ENCODE peak calls at places on chromosomes 3 and 15, in six cellular contexts. W is choroid plexus epithelial cell, A is cardiac muscle cell, Q is astrocyte, T is K562, L is gastrocnemius medialis. X is an unnamed sample.

GRCh38 chr3:194298331-194299227 is 52.5 kb downstream of the CPN2 start:
- DNase-seq in W (no peak), A (no peak), Q (no peak), T (no peak), L (no peak), X (peak)

GRCh38 chr3:115658337-115659181 is 35.2 kb downstream of the GAP43 start:
- DNase-seq in W (peak), A (peak), Q (peak), T (peak), L (peak), X (peak)

GRCh38 chr15:85097706-85098105 is 116.0 kb downstream of the PDE8A start:
- DNase-seq in W (peak), A (no peak), Q (peak), T (no peak), L (no peak), X (no peak)

GRCh38 chr3:113736548-113737089 is 9.4 kb downstream of the NAA50 start:
- DNase-seq in W (peak), A (peak), Q (peak), T (peak), L (no peak), X (no peak)

GRCh38 chr3:124248471-124249028 is 256.6 kb upstream of the ROPN1 start:
- DNase-seq in W (peak), A (no peak), Q (peak), T (peak), L (peak), X (peak)

GRCh38 chr3:40524571-40525285 is at the start of gene ZNF621:
- DNase-seq in W (peak), A (peak), Q (peak), T (peak), L (peak), X (peak)

GRCh38 chr15:68352401-68353062 is 75.0 kb downstream of the FEM1B start:
- DNase-seq in W (peak), A (no peak), Q (peak), T (no peak), L (no peak), X (peak)

GRCh38 chr3:99549918-99550603 is 88.3 kb upstream of the COL8A1 start:
- DNase-seq in W (peak), A (no peak), Q (peak), T (no peak), L (no peak), X (no peak)

GRCh38 chr3:155131104-155131503 is 51.0 kb downstream of the MME start:
- DNase-seq in W (peak), A (peak), Q (peak), T (peak), L (no peak), X (no peak)

GRCh38 chr3:166986000-166986399 is 394.1 kb downstream of the ZBBX start:
- DNase-seq in W (no peak), A (no peak), Q (peak), T (no peak), L (no peak), X (no peak)

GRCh38 chr3:9503283-9503682 is 50.3 kb downstream of the LHFPL4 start:
- DNase-seq in W (peak), A (peak), Q (peak), T (peak), L (no peak), X (peak)

GRCh38 chr3:33426068-33426467 is 14.1 kb downstream of the UBP1 start:
- DNase-seq in W (peak), A (no peak), Q (no peak), T (no peak), L (no peak), X (no peak)

GRCh38 chr15:95439812-95440380 is 890.6 kb upstream of the NR2F2 start:
- DNase-seq in W (no peak), A (peak), Q (peak), T (no peak), L (no peak), X (no peak)

GRCh38 chr15:68784206-68784605 is 36.5 kb downstream of the ANP32A start:
- DNase-seq in W (no peak), A (no peak), Q (no peak), T (no peak), L (no peak), X (no peak)

GRCh38 chr3:115062412-115062956 is 84.6 kb downstream of the ZBTB20 start:
- DNase-seq in W (peak), A (no peak), Q (peak), T (no peak), L (no peak), X (no peak)

GRCh38 chr3:80232760-80233159 is 465.0 kb upstream of the ROBO1 start:
- DNase-seq in W (peak), A (no peak), Q (peak), T (no peak), L (no peak), X (no peak)

GRCh38 chr3:127714151-127714571 is 41.4 kb downstream of the ABTB1 start:
- DNase-seq in W (no peak), A (no peak), Q (no peak), T (no peak), L (no peak), X (no peak)

GRCh38 chr15:68676011-68676605 is 97.3 kb downstream of the CORO2B start:
- DNase-seq in W (no peak), A (no peak), Q (no peak), T (no peak), L (no peak), X (no peak)

GRCh38 chr3:100600181-100601042 is 9.0 kb upstream of the ADGRG7 start:
- DNase-seq in W (no peak), A (no peak), Q (no peak), T (no peak), L (no peak), X (no peak)

GRCh38 chr15:66184936-66185790 is 68.4 kb downstream of the MEGF11 start:
- DNase-seq in W (no peak), A (no peak), Q (no peak), T (no peak), L (no peak), X (no peak)

GRCh38 chr15:86398986-86399677 is 319.5 kb downstream of the AGBL1 start:
- DNase-seq in W (no peak), A (no peak), Q (no peak), T (no peak), L (peak), X (peak)

GRCh38 chr3:10006048-10006761 is 19.6 kb upstream of the EMC3 start:
- DNase-seq in W (no peak), A (no peak), Q (no peak), T (no peak), L (no peak), X (no peak)

GRCh38 chr3:11140054-11140712 is 14.1 kb upstream of the HRH1 start:
- DNase-seq in W (peak), A (no peak), Q (peak), T (no peak), L (no peak), X (no peak)

GRCh38 chr15:28178290-28178689 is 79.2 kb upstream of the OCA2 start:
- DNase-seq in W (peak), A (no peak), Q (no peak), T (no peak), L (no peak), X (no peak)

DNA sequence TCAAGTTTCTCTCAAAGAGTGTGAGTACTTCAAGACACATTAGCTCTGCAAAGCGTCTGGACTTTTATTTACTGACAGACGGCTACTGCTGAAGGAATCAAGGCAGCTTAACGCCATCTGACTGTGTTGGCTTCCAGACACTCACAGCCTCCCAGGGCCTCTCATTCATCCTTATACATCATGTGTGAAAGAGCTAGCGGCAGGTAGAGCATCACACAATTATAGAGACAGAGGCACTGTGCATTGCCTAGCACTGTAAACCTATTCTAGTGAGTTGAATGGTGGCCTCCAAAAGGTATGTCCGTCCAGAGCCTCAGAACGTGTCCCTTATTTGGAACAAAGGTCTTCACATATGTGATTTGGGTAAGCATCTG is 284.1 kb upstream of the STT3B start:
- DNase-seq in W (no peak), A (no peak), Q (no peak), T (no peak), L (no peak), X (no peak)
- H3K4me3 ChIP-seq in W (no peak), A (no peak), Q (no peak), T (no peak), L (no peak), X (no peak)

DNA sequence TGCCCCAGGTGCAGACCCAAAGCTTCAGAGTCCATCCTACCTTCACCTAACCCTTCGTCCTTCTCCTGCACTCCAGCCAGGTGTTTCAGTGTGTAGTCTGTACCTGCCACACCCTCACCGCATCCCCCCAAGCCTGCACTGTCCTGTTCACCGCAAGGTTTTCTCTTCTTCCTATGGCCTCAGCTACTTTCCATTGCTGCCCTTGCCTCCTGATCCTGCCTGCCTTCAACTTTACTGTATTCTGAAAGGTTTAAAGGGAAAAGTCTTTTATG is 9.3 kb downstream of the GPR160 start:
- DNase-seq in W (no peak), A (no peak), Q (no peak), T (no peak), L (no peak), X (no peak)
- H3K4me3 ChIP-seq in W (no peak), A (no peak), Q (no peak), T (no peak), L (no peak), X (no peak)

DNA sequence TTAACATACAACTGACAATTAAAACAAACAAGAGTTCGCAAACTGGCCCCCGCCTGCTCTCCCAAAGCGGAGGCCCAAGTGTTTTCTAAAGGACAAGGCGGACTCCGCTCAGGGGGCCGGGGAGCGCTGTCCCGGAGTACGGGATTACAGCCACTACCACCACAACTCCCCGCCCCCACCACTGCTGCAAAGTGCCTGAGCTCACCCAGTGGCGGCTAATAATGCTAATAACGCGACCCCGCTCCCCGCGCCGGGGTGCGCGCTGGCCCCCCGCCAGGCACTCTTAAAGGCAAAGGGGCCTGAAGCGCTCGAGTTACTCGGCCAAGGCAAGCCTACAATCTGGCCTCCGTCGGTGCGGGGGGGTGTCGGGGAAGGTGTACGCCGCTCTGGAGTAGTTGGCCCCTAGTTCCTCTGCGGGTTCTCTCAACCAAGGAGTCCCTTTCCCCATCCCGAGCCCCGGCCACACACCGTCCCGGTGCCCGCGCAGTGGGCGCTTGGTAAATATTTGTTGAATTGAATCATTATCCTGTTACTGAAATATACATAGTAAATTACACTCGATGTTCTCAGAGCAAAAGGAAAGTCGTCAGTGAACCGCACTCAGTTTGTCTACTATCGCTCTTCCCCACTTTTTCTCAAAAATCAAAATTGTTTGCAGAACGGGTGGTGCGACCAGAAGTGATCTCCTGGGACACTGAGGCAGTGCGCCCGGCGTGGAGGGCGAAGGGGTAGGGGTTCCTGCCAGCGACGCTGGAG is 827 bp downstream of the WNT5A start:
- DNase-seq in W (peak), A (peak), Q (peak), T (no peak), L (peak), X (peak)
- H3K4me3 ChIP-seq in W (peak), A (peak), Q (peak), T (no peak), L (peak), X (peak)

DNA sequence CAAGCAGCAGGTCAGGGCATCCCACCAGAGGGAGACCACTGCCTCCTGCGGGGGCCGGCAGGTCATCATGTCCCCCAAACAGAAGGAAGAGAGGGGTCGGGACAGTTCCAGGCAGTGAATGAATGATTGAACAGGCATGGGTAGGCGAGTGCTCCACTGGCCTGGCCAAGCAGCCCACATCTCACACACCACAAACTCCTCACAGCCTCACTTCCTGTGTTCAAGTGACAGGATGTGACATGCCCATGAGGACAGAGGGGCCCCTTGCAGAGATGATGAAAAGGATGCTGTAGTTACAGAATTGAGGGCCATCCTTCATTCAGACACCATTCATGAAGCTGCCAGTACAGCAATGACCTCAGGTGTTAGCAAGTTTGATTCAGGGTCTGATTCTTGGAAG is 3.7 kb downstream of the IQSEC1 start:
- DNase-seq in W (no peak), A (no peak), Q (no peak), T (no peak), L (no peak), X (no peak)
- H3K4me3 ChIP-seq in W (no peak), A (no peak), Q (no peak), T (no peak), L (no peak), X (no peak)

GRCh38 chr3:133928136-133928893 is 32.6 kb upstream of the RAB6B start:
- DNase-seq in W (no peak), A (no peak), Q (no peak), T (no peak), L (no peak), X (no peak)
- H3K4me3 ChIP-seq in W (no peak), A (peak), Q (no peak), T (no peak), L (no peak), X (peak)

GRCh38 chr3:189053327-189053726 is 118.4 kb upstream of the TPRG1 start:
- DNase-seq in W (no peak), A (no peak), Q (no peak), T (no peak), L (no peak), X (no peak)

GRCh38 chr3:189049458-189050231 is 122.1 kb upstream of the TPRG1 start:
- DNase-seq in W (no peak), A (no peak), Q (no peak), T (no peak), L (no peak), X (no peak)
- H3K4me3 ChIP-seq in W (no peak), A (no peak), Q (no peak), T (no peak), L (no peak), X (no peak)

DNA sequence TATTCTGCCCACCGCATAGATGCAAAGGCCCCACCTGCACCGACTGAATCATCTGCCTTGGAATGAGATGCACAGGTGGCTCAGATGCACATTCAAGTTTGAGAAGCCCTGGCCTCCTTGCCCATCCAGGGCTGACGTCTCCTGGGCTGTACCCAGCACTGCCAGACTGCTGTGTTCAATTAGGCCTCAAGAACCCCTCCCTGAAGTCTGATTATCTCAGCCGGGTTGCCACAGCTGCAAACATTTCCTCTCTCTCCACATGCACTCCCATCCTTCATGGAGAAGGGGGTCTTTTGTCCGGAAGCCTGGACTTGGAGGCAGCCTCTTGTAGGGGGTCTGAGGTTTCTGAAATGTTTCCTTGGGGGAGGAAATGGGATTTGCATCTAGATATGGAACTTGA is 459.4 kb upstream of the PROK2 start:
- DNase-seq in W (no peak), A (no peak), Q (no peak), T (no peak), L (no peak), X (no peak)
- H3K4me3 ChIP-seq in W (no peak), A (no peak), Q (no peak), T (no peak), L (no peak), X (no peak)

GRCh38 chr3:13009132-13009945 is 63.9 kb downstream of the IQSEC1 start:
- DNase-seq in W (no peak), A (no peak), Q (no peak), T (peak), L (no peak), X (peak)
- H3K4me3 ChIP-seq in W (no peak), A (no peak), Q (no peak), T (no peak), L (no peak), X (no peak)

DNA sequence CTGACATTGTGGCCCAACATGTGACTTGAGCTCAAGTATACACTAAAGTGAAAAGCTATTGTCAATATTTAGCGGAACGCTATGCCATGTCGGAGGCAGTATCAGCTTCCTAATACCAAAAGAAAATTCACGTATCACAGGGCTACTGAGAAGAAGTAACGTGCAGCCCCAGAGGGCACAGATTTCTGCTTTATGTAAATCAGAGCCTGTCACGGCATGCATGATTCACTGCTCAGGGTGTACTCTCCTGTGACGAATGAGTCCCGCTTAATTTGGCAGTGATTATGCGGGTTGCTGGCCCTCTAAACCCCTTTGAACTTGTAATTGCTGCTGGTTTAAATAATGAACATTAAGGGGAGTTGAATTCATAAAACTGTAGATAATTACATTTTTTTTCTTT is 85.3 kb downstream of the MEIS2 start:
- DNase-seq in W (no peak), A (peak), Q (peak), T (no peak), L (no peak), X (no peak)
- H3K4me3 ChIP-seq in W (no peak), A (no peak), Q (peak), T (no peak), L (no peak), X (no peak)